ENCODE peak calls at places on chromosome 11, in eight cellular contexts. One of them, this sample, is unnamed.

GRCh38 chr11:108160970-108161566 is 39.7 kb downstream of the ACAT1 start:
- DNase-seq in epithelial cell of esophagus: no peak
- DNase-seq in CD8-positive, alpha-beta T cell: no peak
- DNase-seq in AG04450: no peak
- DNase-seq in skeletal muscle cell: no peak
- DNase-seq in ascending aorta: no peak
- DNase-seq in HepG2: no peak
- DNase-seq in dorsolateral prefrontal cortex: no peak
- DNase-seq in this sample: no peak

GRCh38 chr11:116397556-116398167 is 375.1 kb downstream of the BUD13 start:
- DNase-seq in epithelial cell of esophagus: no peak
- DNase-seq in CD8-positive, alpha-beta T cell: no peak
- DNase-seq in AG04450: no peak
- DNase-seq in skeletal muscle cell: no peak
- DNase-seq in ascending aorta: no peak
- DNase-seq in HepG2: peak; percentile 45
- DNase-seq in dorsolateral prefrontal cortex: no peak
- DNase-seq in this sample: no peak

GRCh38 chr11:75195164-75195962 is 44.5 kb downstream of the SLCO2B1 start:
- DNase-seq in epithelial cell of esophagus: no peak
- DNase-seq in CD8-positive, alpha-beta T cell: no peak
- DNase-seq in AG04450: no peak
- DNase-seq in skeletal muscle cell: no peak
- DNase-seq in ascending aorta: no peak
- DNase-seq in HepG2: no peak
- DNase-seq in dorsolateral prefrontal cortex: peak; percentile 26
- DNase-seq in this sample: no peak

GRCh38 chr11:96054870-96055705 is 131.2 kb upstream of the MTMR2 start:
- DNase-seq in epithelial cell of esophagus: peak; percentile 59
- DNase-seq in CD8-positive, alpha-beta T cell: no peak
- DNase-seq in AG04450: no peak
- DNase-seq in skeletal muscle cell: no peak
- DNase-seq in ascending aorta: no peak
- DNase-seq in HepG2: peak; percentile 44
- DNase-seq in dorsolateral prefrontal cortex: no peak
- DNase-seq in this sample: no peak

GRCh38 chr11:6548121-6548520 is 51.0 kb downstream of the DNHD1 start:
- DNase-seq in epithelial cell of esophagus: no peak
- DNase-seq in CD8-positive, alpha-beta T cell: no peak
- DNase-seq in AG04450: no peak
- DNase-seq in skeletal muscle cell: no peak
- DNase-seq in ascending aorta: no peak
- DNase-seq in HepG2: no peak
- DNase-seq in dorsolateral prefrontal cortex: no peak
- DNase-seq in this sample: no peak

GRCh38 chr11:102293873-102294601 is 23.2 kb upstream of the BIRC3 start:
- DNase-seq in epithelial cell of esophagus: peak; percentile 70
- DNase-seq in CD8-positive, alpha-beta T cell: no peak
- DNase-seq in AG04450: no peak
- DNase-seq in skeletal muscle cell: no peak
- DNase-seq in ascending aorta: no peak
- DNase-seq in HepG2: peak; percentile 54
- DNase-seq in dorsolateral prefrontal cortex: no peak
- DNase-seq in this sample: no peak

GRCh38 chr11:72789493-72790131 is 4.2 kb downstream of the STARD10 start:
- DNase-seq in epithelial cell of esophagus: peak; percentile 67
- DNase-seq in CD8-positive, alpha-beta T cell: no peak
- DNase-seq in AG04450: no peak
- DNase-seq in skeletal muscle cell: peak; percentile 71
- DNase-seq in ascending aorta: peak; percentile 80
- DNase-seq in HepG2: no peak
- DNase-seq in dorsolateral prefrontal cortex: peak; percentile 83
- DNase-seq in this sample: no peak

GRCh38 chr11:30786392-30787120 is 200.4 kb upstream of the MPPED2 start:
- DNase-seq in epithelial cell of esophagus: no peak
- DNase-seq in CD8-positive, alpha-beta T cell: no peak
- DNase-seq in AG04450: no peak
- DNase-seq in skeletal muscle cell: no peak
- DNase-seq in ascending aorta: no peak
- DNase-seq in HepG2: peak; percentile 1
- DNase-seq in dorsolateral prefrontal cortex: no peak
- DNase-seq in this sample: no peak

GRCh38 chr11:85682330-85683305 is 3.4 kb downstream of the CCDC89 start:
- DNase-seq in epithelial cell of esophagus: peak; percentile 34
- DNase-seq in CD8-positive, alpha-beta T cell: peak; percentile 33
- DNase-seq in AG04450: peak; percentile 32
- DNase-seq in skeletal muscle cell: no peak
- DNase-seq in ascending aorta: peak; percentile 71
- DNase-seq in HepG2: no peak
- DNase-seq in dorsolateral prefrontal cortex: peak; percentile 61
- DNase-seq in this sample: no peak

GRCh38 chr11:88508558-88508807 is 170.9 kb upstream of the CTSC start:
- DNase-seq in epithelial cell of esophagus: no peak
- DNase-seq in CD8-positive, alpha-beta T cell: no peak
- DNase-seq in AG04450: no peak
- DNase-seq in skeletal muscle cell: no peak
- DNase-seq in ascending aorta: no peak
- DNase-seq in HepG2: no peak
- DNase-seq in dorsolateral prefrontal cortex: no peak
- DNase-seq in this sample: no peak

GRCh38 chr11:88508808-88509581 is 171.5 kb upstream of the CTSC start:
- DNase-seq in epithelial cell of esophagus: peak; percentile 31
- DNase-seq in CD8-positive, alpha-beta T cell: no peak
- DNase-seq in AG04450: no peak
- DNase-seq in skeletal muscle cell: no peak
- DNase-seq in ascending aorta: peak; percentile 61
- DNase-seq in HepG2: no peak
- DNase-seq in dorsolateral prefrontal cortex: no peak
- DNase-seq in this sample: no peak

DNA sequence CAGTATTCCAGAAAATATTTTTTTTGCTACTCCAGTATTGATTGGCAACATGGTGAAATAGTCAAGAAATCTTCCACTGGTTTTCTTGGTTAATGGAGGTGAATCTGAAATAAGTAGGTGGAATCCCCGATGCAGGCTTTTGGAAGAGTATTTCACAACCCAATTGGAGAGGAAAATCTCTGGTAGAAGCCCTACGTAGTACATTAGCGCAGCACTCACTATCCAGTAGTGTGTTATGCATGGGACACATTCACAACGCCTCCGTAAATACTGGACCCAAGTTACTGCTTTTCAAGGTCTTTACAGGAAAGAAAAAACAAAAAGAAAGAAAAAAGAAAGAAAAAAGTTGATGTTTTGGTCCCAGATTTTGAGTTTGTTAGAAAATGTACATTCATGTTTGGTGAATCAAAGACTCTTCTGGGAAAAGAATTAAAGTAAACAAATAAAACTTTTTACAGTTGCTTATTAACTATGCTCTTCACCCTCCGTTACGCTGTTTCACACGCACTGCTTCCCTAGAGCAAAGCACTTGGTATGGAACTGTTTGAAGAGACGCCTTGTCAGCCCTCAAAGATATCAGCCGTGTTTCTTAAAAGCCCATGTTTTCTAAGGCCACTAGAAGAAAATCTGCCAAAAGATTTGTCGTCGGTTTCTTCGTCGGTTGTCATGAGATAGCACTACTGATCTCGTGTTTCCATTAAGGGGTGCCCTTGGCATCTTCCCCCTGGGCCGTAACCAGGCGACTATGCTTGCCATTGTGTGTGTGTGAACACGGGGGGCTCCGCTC is 170.4 kb upstream of the CTSC start:
- DNase-seq in epithelial cell of esophagus: no peak
- DNase-seq in CD8-positive, alpha-beta T cell: no peak
- DNase-seq in AG04450: no peak
- DNase-seq in skeletal muscle cell: no peak
- DNase-seq in ascending aorta: no peak
- DNase-seq in HepG2: no peak
- DNase-seq in dorsolateral prefrontal cortex: no peak
- DNase-seq in this sample: no peak
- H3K4me3 ChIP-seq in epithelial cell of esophagus: no peak overlapping the region
- H3K4me3 ChIP-seq in CD8-positive, alpha-beta T cell: peak overlapping the region; percentile 29
- H3K4me3 ChIP-seq in AG04450: no peak overlapping the region
- H3K4me3 ChIP-seq in skeletal muscle cell: no peak overlapping the region
- H3K4me3 ChIP-seq in ascending aorta: peak overlapping the region; percentile 62
- H3K4me3 ChIP-seq in HepG2: no peak overlapping the region
- H3K4me3 ChIP-seq in dorsolateral prefrontal cortex: no peak overlapping the region
- H3K4me3 ChIP-seq in this sample: no peak overlapping the region

GRCh38 chr11:130428271-130428670 is at the start of gene ADAMTS8:
- DNase-seq in epithelial cell of esophagus: no peak
- DNase-seq in CD8-positive, alpha-beta T cell: no peak
- DNase-seq in AG04450: no peak
- DNase-seq in skeletal muscle cell: no peak
- DNase-seq in ascending aorta: no peak
- DNase-seq in HepG2: no peak
- DNase-seq in dorsolateral prefrontal cortex: no peak
- DNase-seq in this sample: no peak
- H3K4me3 ChIP-seq in epithelial cell of esophagus: no peak within 1 kb of the TSS
- H3K4me3 ChIP-seq in CD8-positive, alpha-beta T cell: no peak within 1 kb of the TSS
- H3K4me3 ChIP-seq in AG04450: peak within 1 kb of the TSS; percentile 58
- H3K4me3 ChIP-seq in skeletal muscle cell: peak within 1 kb of the TSS; percentile 25
- H3K4me3 ChIP-seq in ascending aorta: peak within 1 kb of the TSS; percentile 83
- H3K4me3 ChIP-seq in HepG2: no peak within 1 kb of the TSS
- H3K4me3 ChIP-seq in dorsolateral prefrontal cortex: peak within 1 kb of the TSS; percentile 56
- H3K4me3 ChIP-seq in this sample: no peak within 1 kb of the TSS

DNA sequence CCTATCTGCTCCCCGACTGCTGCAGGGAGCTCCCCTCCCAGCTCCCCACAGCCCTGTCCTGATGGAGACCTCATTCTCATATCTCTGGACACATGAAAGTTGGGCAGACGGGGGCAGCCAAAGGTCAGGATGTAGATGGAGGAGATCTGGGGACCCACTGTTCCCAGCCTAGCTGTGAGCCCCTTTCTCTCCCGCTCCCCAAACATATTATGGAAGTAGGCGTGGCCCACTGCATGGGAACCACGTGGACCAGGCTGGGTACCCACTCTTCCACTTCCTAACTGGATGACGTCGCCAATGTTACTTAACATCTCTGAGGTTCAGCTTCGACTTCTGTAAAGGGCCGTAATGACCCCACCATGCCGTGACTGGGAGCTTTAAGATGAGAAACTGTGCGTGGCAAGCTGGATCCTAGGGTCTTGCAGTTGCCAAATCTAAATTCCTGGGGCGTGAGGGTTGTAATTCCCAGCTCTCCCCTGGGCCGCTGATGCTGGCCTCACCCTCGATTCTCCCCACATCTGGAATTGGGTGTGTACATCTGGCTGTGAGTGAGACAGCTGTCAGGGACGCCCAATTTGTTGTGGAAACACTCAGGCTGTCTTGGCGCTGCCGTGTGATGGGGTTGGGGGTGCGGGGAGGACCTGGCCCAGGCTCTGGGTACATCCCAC is 1.8 kb downstream of the CDC42EP2 start:
- DNase-seq in epithelial cell of esophagus: peak; percentile 74
- DNase-seq in CD8-positive, alpha-beta T cell: no peak
- DNase-seq in AG04450: peak; percentile 91
- DNase-seq in skeletal muscle cell: peak; percentile 98
- DNase-seq in ascending aorta: peak; percentile 74
- DNase-seq in HepG2: no peak
- DNase-seq in dorsolateral prefrontal cortex: no peak
- DNase-seq in this sample: no peak
- H3K4me3 ChIP-seq in epithelial cell of esophagus: peak overlapping the region; percentile 7
- H3K4me3 ChIP-seq in CD8-positive, alpha-beta T cell: no peak overlapping the region
- H3K4me3 ChIP-seq in AG04450: peak overlapping the region; percentile 90
- H3K4me3 ChIP-seq in skeletal muscle cell: peak overlapping the region; percentile 67
- H3K4me3 ChIP-seq in ascending aorta: peak overlapping the region; percentile 86
- H3K4me3 ChIP-seq in HepG2: peak overlapping the region; percentile 88
- H3K4me3 ChIP-seq in dorsolateral prefrontal cortex: peak overlapping the region; percentile 90
- H3K4me3 ChIP-seq in this sample: peak overlapping the region; percentile 97

DNA sequence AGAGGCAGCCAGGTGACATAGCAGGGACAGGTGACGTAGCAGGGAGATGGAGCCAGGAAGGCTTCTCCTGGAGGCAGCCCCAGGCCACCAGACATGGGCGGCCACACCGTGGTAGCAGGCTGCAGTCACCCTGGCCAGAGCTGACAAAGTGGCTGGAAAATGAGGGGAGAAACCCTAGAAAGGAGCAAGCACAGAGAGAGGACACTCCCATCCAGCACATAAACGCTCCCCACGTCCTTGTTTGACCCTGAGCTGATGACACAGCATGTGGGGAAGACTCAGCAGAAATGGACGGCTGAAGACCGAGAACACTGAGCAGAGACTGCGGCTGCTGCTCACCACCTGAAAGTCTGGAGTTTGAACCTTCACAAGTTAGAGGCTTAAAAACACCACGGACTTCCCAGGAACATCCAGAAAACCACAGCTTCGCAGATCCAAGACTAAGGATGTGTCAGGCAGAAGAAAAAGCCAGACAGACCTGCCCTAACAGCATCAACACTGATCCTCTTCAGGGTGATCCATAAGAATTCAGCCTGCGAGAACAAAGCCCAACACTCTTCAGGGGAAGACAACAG is 28.7 kb downstream of the DRD4 start:
- DNase-seq in epithelial cell of esophagus: no peak
- DNase-seq in CD8-positive, alpha-beta T cell: no peak
- DNase-seq in AG04450: no peak
- DNase-seq in skeletal muscle cell: peak; percentile 20
- DNase-seq in ascending aorta: no peak
- DNase-seq in HepG2: no peak
- DNase-seq in dorsolateral prefrontal cortex: no peak
- DNase-seq in this sample: no peak
- H3K4me3 ChIP-seq in epithelial cell of esophagus: no peak overlapping the region
- H3K4me3 ChIP-seq in CD8-positive, alpha-beta T cell: no peak overlapping the region
- H3K4me3 ChIP-seq in AG04450: no peak overlapping the region
- H3K4me3 ChIP-seq in skeletal muscle cell: no peak overlapping the region
- H3K4me3 ChIP-seq in ascending aorta: no peak overlapping the region
- H3K4me3 ChIP-seq in HepG2: no peak overlapping the region
- H3K4me3 ChIP-seq in dorsolateral prefrontal cortex: no peak overlapping the region
- H3K4me3 ChIP-seq in this sample: peak overlapping the region; percentile 51

DNA sequence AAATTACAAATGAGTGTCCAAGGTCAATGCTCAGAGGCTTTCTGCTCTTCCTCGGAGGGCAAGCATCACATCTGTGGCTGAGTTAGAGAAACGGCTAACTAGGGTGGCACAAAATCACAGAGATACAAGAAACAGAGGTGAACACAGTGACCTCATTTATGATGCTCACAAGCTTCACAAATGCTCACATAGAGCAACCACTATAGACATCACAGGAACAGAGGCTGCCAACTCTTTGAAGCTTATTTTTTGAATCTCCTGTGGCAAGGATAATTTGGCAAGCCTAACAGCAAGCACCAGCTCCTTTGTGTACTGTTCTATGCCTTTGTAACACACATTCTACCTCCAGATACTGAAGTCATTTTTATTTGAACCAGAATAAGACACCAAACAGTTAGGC is 416.5 kb upstream of the DDI1 start:
- DNase-seq in epithelial cell of esophagus: no peak
- DNase-seq in CD8-positive, alpha-beta T cell: no peak
- DNase-seq in AG04450: no peak
- DNase-seq in skeletal muscle cell: no peak
- DNase-seq in ascending aorta: no peak
- DNase-seq in HepG2: no peak
- DNase-seq in dorsolateral prefrontal cortex: no peak
- DNase-seq in this sample: no peak
- H3K4me3 ChIP-seq in epithelial cell of esophagus: no peak overlapping the region
- H3K4me3 ChIP-seq in CD8-positive, alpha-beta T cell: no peak overlapping the region
- H3K4me3 ChIP-seq in AG04450: no peak overlapping the region
- H3K4me3 ChIP-seq in skeletal muscle cell: no peak overlapping the region
- H3K4me3 ChIP-seq in ascending aorta: no peak overlapping the region
- H3K4me3 ChIP-seq in HepG2: no peak overlapping the region
- H3K4me3 ChIP-seq in dorsolateral prefrontal cortex: no peak overlapping the region
- H3K4me3 ChIP-seq in this sample: no peak overlapping the region